ENCODE peak calls at places on chromosomes 2 and 18, in ten cellular contexts. V is stimulated activated naive CD4-positive, alpha-beta T cell; Y is A549; U is C1 segment of cervical spinal cord; R is heart left ventricle; A is stimulated activated effector memory CD8-positive, alpha-beta T cell treated with anti-CD3 and anti-CD28 coated beads, Interleukin-12 subunit alpha, Interleukin-12 subunit beta, amount 100 ng/mL, for 72 hours; Q is ovary; F is coronary artery; Z is activated CD8-positive, alpha-beta memory T cell treated with anti-CD3 and anti-CD28 coated beads for 48 hours; I is activated T-helper 9 cell treated with anti-CD3 and anti-CD28 coated beads, Interleukin-2, amount 50 U/mL, for 16 hours. B is an unnamed sample.

GRCh38 chr2:55311444-55311870 is 42.4 kb upstream of the MTIF2 start:
- DNase-seq in V (no peak), Y (peak), U (no peak), R (no peak), A (no peak), Q (no peak), F (no peak), Z (no peak), I (no peak), B (no peak)

GRCh38 chr2:43149482-43150107 is 76.8 kb downstream of the ZFP36L2 start:
- DNase-seq in V (no peak), Y (no peak), U (no peak), R (no peak), A (no peak), Q (no peak), F (no peak), Z (no peak), I (peak), B (no peak)

GRCh38 chr2:227772932-227773331 is 27.2 kb downstream of the SCYGR8 start:
- DNase-seq in V (no peak), Y (no peak), U (no peak), R (no peak), A (no peak), Q (no peak), F (peak), Z (no peak), I (no peak), B (no peak)

GRCh38 chr2:203446071-203446481 is 89.0 kb downstream of the RAPH1 start:
- DNase-seq in V (no peak), Y (no peak), U (no peak), R (no peak), A (no peak), Q (no peak), F (no peak), Z (no peak), I (no peak), B (no peak)

GRCh38 chr18:43396266-43396665 is 119.0 kb upstream of the SYT4 start:
- DNase-seq in V (no peak), Y (no peak), U (peak), R (no peak), A (no peak), Q (no peak), F (no peak), Z (no peak), I (no peak), B (peak)

GRCh38 chr2:15177103-15177502 is 384.0 kb downstream of the NBAS start:
- DNase-seq in V (no peak), Y (no peak), U (no peak), R (no peak), A (peak), Q (no peak), F (no peak), Z (peak), I (peak), B (no peak)

GRCh38 chr18:3604626-3605408 is 154.8 kb downstream of the TGIF1 start:
- DNase-seq in V (no peak), Y (no peak), U (no peak), R (no peak), A (no peak), Q (no peak), F (no peak), Z (no peak), I (no peak), B (peak)

GRCh38 chr2:12918841-12919445 is 202.2 kb downstream of the TRIB2 start:
- DNase-seq in V (no peak), Y (no peak), U (peak), R (peak), A (no peak), Q (peak), F (peak), Z (no peak), I (no peak), B (no peak)

GRCh38 chr18:79383388-79384056 is 12.2 kb upstream of the NFATC1 start:
- DNase-seq in V (no peak), Y (no peak), U (no peak), R (no peak), A (no peak), Q (no peak), F (peak), Z (no peak), I (no peak), B (no peak)

GRCh38 chr2:208049441-208049840 is 24.1 kb upstream of the PLEKHM3 start:
- DNase-seq in V (no peak), Y (no peak), U (no peak), R (no peak), A (no peak), Q (no peak), F (no peak), Z (no peak), I (no peak), B (no peak)

GRCh38 chr18:7778181-7778580 is 211.1 kb downstream of the PTPRM start:
- DNase-seq in V (no peak), Y (no peak), U (no peak), R (no peak), A (no peak), Q (no peak), F (no peak), Z (no peak), I (no peak), B (no peak)

GRCh38 chr18:51164327-51165290 is 32.9 kb downstream of the MEX3C start:
- DNase-seq in V (no peak), Y (no peak), U (peak), R (no peak), A (no peak), Q (no peak), F (no peak), Z (no peak), I (no peak), B (no peak)

GRCh38 chr2:40103590-40103989 is 324.5 kb upstream of the THUMPD2 start:
- DNase-seq in V (no peak), Y (no peak), U (no peak), R (no peak), A (no peak), Q (no peak), F (no peak), Z (no peak), I (no peak), B (no peak)

GRCh38 chr2:177258059-177258458 is 6.5 kb downstream of the NFE2L2 start:
- DNase-seq in V (no peak), Y (no peak), U (no peak), R (no peak), A (no peak), Q (no peak), F (no peak), Z (no peak), I (no peak), B (no peak)

GRCh38 chr18:12032786-12033642 is 51.7 kb downstream of the IMPA2 start:
- DNase-seq in V (no peak), Y (no peak), U (no peak), R (no peak), A (no peak), Q (no peak), F (peak), Z (no peak), I (no peak), B (peak)

GRCh38 chr18:48817021-48817461 is 133.7 kb downstream of the SMAD7 start:
- DNase-seq in V (no peak), Y (no peak), U (no peak), R (no peak), A (no peak), Q (peak), F (peak), Z (no peak), I (no peak), B (no peak)

GRCh38 chr2:136188086-136188485 is 70.1 kb upstream of the CXCR4 start:
- DNase-seq in V (no peak), Y (no peak), U (no peak), R (no peak), A (no peak), Q (no peak), F (no peak), Z (no peak), I (no peak), B (no peak)

GRCh38 chr18:74249181-74249968 is 42.4 kb downstream of the CYB5A start:
- DNase-seq in V (no peak), Y (peak), U (no peak), R (no peak), A (no peak), Q (no peak), F (no peak), Z (no peak), I (no peak), B (no peak)

GRCh38 chr18:26159353-26159752 is 25.7 kb downstream of the PSMA8 start:
- DNase-seq in V (no peak), Y (peak), U (no peak), R (no peak), A (no peak), Q (no peak), F (no peak), Z (no peak), I (no peak), B (no peak)

GRCh38 chr2:239370403-239370802 is 30.4 kb downstream of the HDAC4 start:
- DNase-seq in V (no peak), Y (no peak), U (no peak), R (no peak), A (no peak), Q (no peak), F (no peak), Z (no peak), I (no peak), B (no peak)

GRCh38 chr2:129281761-129282160 is 697.7 kb upstream of the RAB6C start:
- DNase-seq in V (no peak), Y (no peak), U (no peak), R (no peak), A (no peak), Q (no peak), F (no peak), Z (no peak), I (no peak), B (no peak)

GRCh38 chr18:13371689-13372404 is 153.3 kb downstream of the LDLRAD4 start:
- DNase-seq in V (no peak), Y (no peak), U (peak), R (no peak), A (no peak), Q (no peak), F (no peak), Z (no peak), I (no peak), B (no peak)

GRCh38 chr2:27162151-27163121 is 13.6 kb downstream of the TCF23 start:
- DNase-seq in V (no peak), Y (no peak), U (no peak), R (no peak), A (no peak), Q (no peak), F (no peak), Z (no peak), I (no peak), B (peak)

GRCh38 chr2:106205488-106205887 is 11.4 kb upstream of the UXS1 start:
- DNase-seq in V (no peak), Y (no peak), U (no peak), R (no peak), A (no peak), Q (no peak), F (no peak), Z (no peak), I (no peak), B (no peak)

GRCh38 chr2:70991142-70991541 is 3.5 kb downstream of the TEX261 start:
- DNase-seq in V (no peak), Y (no peak), U (no peak), R (no peak), A (no peak), Q (no peak), F (peak), Z (no peak), I (no peak), B (no peak)

GRCh38 chr2:191846787-191847620 is at the start of gene CAVIN2:
- DNase-seq in V (no peak), Y (peak), U (no peak), R (peak), A (no peak), Q (peak), F (peak), Z (no peak), I (no peak), B (peak)

GRCh38 chr18:69845588-69846506 is 101.8 kb downstream of the CD226 start:
- DNase-seq in V (no peak), Y (no peak), U (peak), R (no peak), A (no peak), Q (no peak), F (no peak), Z (no peak), I (no peak), B (no peak)

GRCh38 chr2:19124135-19124534 is 234.3 kb downstream of the OSR1 start:
- DNase-seq in V (no peak), Y (no peak), U (no peak), R (no peak), A (no peak), Q (no peak), F (no peak), Z (no peak), I (no peak), B (no peak)

GRCh38 chr18:48539406-48540328 is 836 bp downstream of the CTIF start:
- DNase-seq in V (no peak), Y (peak), U (peak), R (peak), A (peak), Q (peak), F (peak), Z (no peak), I (no peak), B (peak)

GRCh38 chr2:47174731-47175361 is 19.7 kb upstream of the STPG4 start:
- DNase-seq in V (peak), Y (peak), U (peak), R (peak), A (no peak), Q (no peak), F (no peak), Z (no peak), I (peak), B (peak)

GRCh38 chr2:129748653-129749052 is 230.8 kb upstream of the RAB6C start:
- DNase-seq in V (no peak), Y (no peak), U (no peak), R (no peak), A (no peak), Q (no peak), F (no peak), Z (no peak), I (no peak), B (no peak)

GRCh38 chr2:23547725-23548124 is 162.7 kb downstream of the KLHL29 start:
- DNase-seq in V (no peak), Y (no peak), U (no peak), R (no peak), A (no peak), Q (no peak), F (no peak), Z (no peak), I (no peak), B (no peak)

GRCh38 chr18:48952287-48953095 is 1.7 kb upstream of the SMAD7 start:
- DNase-seq in V (peak), Y (no peak), U (peak), R (peak), A (peak), Q (peak), F (peak), Z (no peak), I (peak), B (peak)

GRCh38 chr18:78021196-78021595 is 771.5 kb downstream of the GALR1 start:
- DNase-seq in V (no peak), Y (no peak), U (no peak), R (no peak), A (no peak), Q (no peak), F (no peak), Z (no peak), I (no peak), B (no peak)

B was measured in SJSA1.